ENCODE peak calls at places on chromosomes 4 and X, in ten cellular contexts. R is prostate gland, Z is cardiac fibroblast, T is tibial artery, W is left lung, O is mucosa of descending colon, B is upper lobe of right lung, D is OCI-LY7, J is GM12864, X is GM10248. F is an unnamed sample.

GRCh38 chr4:101306225-101306624 is 41.1 kb downstream of the PPP3CA start:
- DNase-seq in B (peak; percentile 66), W (peak; percentile 64), D (no peak), J (peak; percentile 31), Z (no peak), O (no peak), R (no peak), T (no peak), X (peak; percentile 28), F (peak; percentile 11)

GRCh38 chr4:1099270-1099669 is 14.1 kb downstream of the RNF212 start:
- DNase-seq in X (no peak), D (no peak), O (no peak), T (no peak), J (no peak), W (no peak), R (no peak), B (peak; percentile 32), Z (no peak), F (no peak)

GRCh38 chr4:163556650-163557391 is 62.3 kb downstream of the TMA16 start:
- DNase-seq in R (no peak), T (no peak), W (no peak), X (no peak), D (no peak), B (no peak), J (no peak), Z (no peak), O (no peak), F (no peak)

GRCh38 chr4:47933798-47934197 is 19.4 kb upstream of the NFXL1 start:
- DNase-seq in W (no peak), D (peak; percentile 64), X (peak; percentile 39), T (no peak), B (no peak), R (no peak), Z (peak; percentile 74), J (no peak), O (no peak), F (peak; percentile 37)

GRCh38 chrX:2679534-2680485 is 11.3 kb upstream of the CD99 start:
- DNase-seq in B (no peak), X (no peak), R (peak; percentile 65), D (no peak), W (no peak), Z (peak; percentile 69), O (peak; percentile 51), T (no peak), J (no peak), F (no peak)

GRCh38 chr4:140947507-140947906 is 185.8 kb downstream of the RNF150 start:
- DNase-seq in D (no peak), Z (no peak), R (no peak), T (no peak), W (no peak), B (no peak), O (no peak), X (no peak), J (no peak), F (no peak)

GRCh38 chr4:127783026-127783769 is 1.1 kb downstream of the HSPA4L start:
- DNase-seq in W (peak; percentile 66), D (no peak), R (peak; percentile 73), T (peak; percentile 88), Z (peak; percentile 67), X (peak; percentile 52), J (no peak), B (peak; percentile 71), O (peak; percentile 62), F (peak; percentile 50)

GRCh38 chr4:133247861-133248260 is 98.8 kb downstream of the PCDH10 start:
- DNase-seq in R (no peak), D (no peak), O (no peak), W (no peak), J (no peak), T (no peak), Z (no peak), B (no peak), X (no peak), F (no peak)

GRCh38 chr4:158688813-158689212 is 16.7 kb downstream of the ETFDH start:
- DNase-seq in B (no peak), D (no peak), Z (no peak), X (no peak), J (no peak), W (no peak), T (no peak), O (no peak), R (no peak), F (no peak)

GRCh38 chrX:32408389-32408788 is 803.0 kb downstream of the DMD start:
- DNase-seq in T (no peak), W (no peak), D (peak; percentile 62), R (no peak), B (no peak), O (peak; percentile 1), J (no peak), X (no peak), Z (no peak), F (peak; percentile 2)

GRCh38 chrX:20063153-20063552 is 53.6 kb downstream of the MAP7D2 start:
- DNase-seq in Z (no peak), R (no peak), X (no peak), B (no peak), J (no peak), O (no peak), D (no peak), T (no peak), W (no peak), F (no peak)

GRCh38 chr4:182671231-182671630 is 246.0 kb downstream of the DCTD start:
- DNase-seq in T (no peak), X (no peak), R (no peak), Z (no peak), W (no peak), B (no peak), O (no peak), J (no peak), D (no peak), F (no peak)

GRCh38 chrX:109600114-109600710 is 24.8 kb downstream of the KCNE5 start:
- DNase-seq in X (no peak), O (peak; percentile 3), B (peak; percentile 51), J (no peak), R (no peak), W (no peak), D (no peak), Z (peak; percentile 30), T (no peak), F (no peak)

GRCh38 chr4:84870398-84871163 is 95.9 kb downstream of the WDFY3 start:
- DNase-seq in Z (peak; percentile 67), O (no peak), B (no peak), W (no peak), R (no peak), X (no peak), T (no peak), J (no peak), D (no peak), F (no peak)

GRCh38 chr4:101418055-101418454 is 70.7 kb upstream of the PPP3CA start:
- DNase-seq in O (peak; percentile 56), B (no peak), D (no peak), T (no peak), R (no peak), Z (no peak), X (peak; percentile 45), J (peak; percentile 49), W (no peak), F (peak; percentile 44)

DNA sequence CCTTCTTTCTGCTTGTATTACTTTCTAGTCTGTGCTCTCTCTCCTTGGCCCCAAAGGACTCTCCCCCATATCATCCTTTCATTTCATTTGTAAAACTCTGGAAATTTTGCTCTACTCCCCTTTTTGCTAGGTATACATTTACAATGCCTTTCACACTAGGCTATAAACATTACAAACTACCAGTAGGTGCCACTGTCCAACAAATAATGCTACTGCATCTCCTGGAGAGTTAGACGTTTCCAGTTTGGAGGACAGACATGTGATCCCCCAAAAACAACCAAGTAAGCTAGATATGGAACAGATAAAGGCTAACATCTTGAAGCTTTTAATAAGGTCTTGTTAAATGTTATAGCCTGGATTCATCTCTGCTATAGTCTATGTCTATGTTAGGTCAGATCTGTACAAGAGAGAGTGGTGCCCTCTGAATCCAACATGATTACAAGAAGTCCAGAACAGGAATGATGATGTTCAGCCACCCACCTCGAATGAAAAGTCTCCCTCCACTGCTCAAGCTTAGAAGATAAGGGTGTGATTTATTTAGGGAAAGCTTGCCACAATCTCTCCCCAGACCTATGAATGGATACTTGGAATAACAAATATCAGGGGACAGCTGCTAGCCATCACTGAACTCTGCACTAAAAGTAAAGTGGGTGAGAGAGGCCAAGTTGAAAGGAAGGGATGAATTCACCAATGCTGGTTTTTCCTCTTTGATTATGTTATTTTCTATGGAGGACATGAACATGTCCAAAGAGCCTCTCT is 14.3 kb downstream of the CBR4 start:
- DNase-seq in X (no peak), Z (peak; percentile 39), J (no peak), W (no peak), T (no peak), B (no peak), R (no peak), O (peak; percentile 29), D (no peak), F (no peak)
- TF ChIP-seq CTCF in X (no peak), Z (no peak), J (no peak), W (no peak), T (no peak), B (peak; percentile 31), R (no peak), O (no peak), D (peak; percentile 39), F (no peak)

DNA sequence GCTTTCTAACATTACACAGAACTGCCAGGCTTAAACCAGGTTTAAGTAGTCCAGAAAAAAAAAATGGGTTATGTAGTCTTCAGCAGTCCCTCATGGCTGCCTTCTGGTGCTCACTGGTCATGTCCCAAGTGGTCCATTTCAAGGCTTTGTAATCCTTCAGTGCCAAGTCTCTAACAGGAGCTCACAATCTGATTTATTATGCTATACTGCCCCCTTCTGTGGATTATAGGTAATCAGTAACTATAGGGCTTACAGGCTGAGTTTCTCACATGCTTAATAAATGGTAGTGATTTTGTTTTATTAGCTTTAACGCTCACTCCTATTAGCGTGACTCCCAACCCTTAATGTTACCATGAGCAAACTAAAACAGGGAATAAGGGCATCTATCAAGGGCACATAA is 92.5 kb upstream of the EDA2R start:
- DNase-seq in J (no peak), X (peak; percentile 15), D (peak; percentile 45), B (no peak), W (no peak), T (no peak), O (no peak), Z (peak; percentile 54), R (no peak), F (peak; percentile 4)
- TF ChIP-seq CTCF in J (peak; percentile 9), X (no peak), D (peak; percentile 69), B (peak; percentile 30), W (peak; percentile 24), T (peak; percentile 39), O (no peak), Z (peak; percentile 31), R (peak; percentile 14), F (no peak)

GRCh38 chr4:17173300-17173699 is 274.9 kb upstream of the LDB2 start:
- DNase-seq in J (peak; percentile 24), W (no peak), B (no peak), X (no peak), Z (no peak), T (no peak), R (no peak), O (no peak), D (peak; percentile 10), F (no peak)
- TF ChIP-seq CTCF in J (peak; percentile 59), W (no peak), B (peak; percentile 20), X (no peak), Z (peak; percentile 41), T (no peak), R (no peak), O (no peak), D (peak; percentile 60), F (no peak)

GRCh38 chr4:59503731-59504130 is 1696.4 kb upstream of the ADGRL3 start:
- DNase-seq in R (no peak), T (no peak), B (no peak), J (no peak), D (no peak), X (no peak), W (no peak), O (no peak), Z (no peak), F (no peak)

GRCh38 chr4:59500103-59500502 is 1700.0 kb upstream of the ADGRL3 start:
- DNase-seq in Z (no peak), X (no peak), T (no peak), R (no peak), B (no peak), D (no peak), W (no peak), O (no peak), J (no peak), F (no peak)
- TF ChIP-seq CTCF in Z (no peak), X (no peak), T (no peak), R (no peak), B (no peak), D (no peak), W (no peak), O (no peak), J (no peak), F (no peak)